ENCODE peak calls at places on chromosome 1, in ten cellular contexts. One of them, this sample, is unnamed.

GRCh38 chr1:70840260-70840953 is 207.2 kb downstream of the PTGER3 start:
- DNase-seq in GM12891: no peak
- DNase-seq in right lobe of liver: no peak
- DNase-seq in activated CD4-positive, alpha-beta T cell treated with anti-CD3 and anti-CD28 coated beads, Interleukin-2, amount 50 U/mL, for 24 hours: no peak
- DNase-seq in stimulated activated CD4-positive, alpha-beta T cell treated with anti-CD3 and anti-CD28 coated beads, Interleukin-4, amount 100 ng/mL, for 48 hours: no peak
- DNase-seq in AG09319: no peak
- DNase-seq in T-helper 9 cell: no peak
- DNase-seq in A172: peak
- DNase-seq in NCI-H2081: peak
- DNase-seq in GM12892: no peak
- DNase-seq in this sample: no peak

GRCh38 chr1:46520063-46520911 is 30.7 kb downstream of the DMBX1 start:
- DNase-seq in GM12891: no peak
- DNase-seq in right lobe of liver: no peak
- DNase-seq in stimulated activated CD4-positive, alpha-beta T cell treated with anti-CD3 and anti-CD28 coated beads, Interleukin-4, amount 100 ng/mL, for 48 hours: no peak
- DNase-seq in GM12892: no peak
- DNase-seq in AG09319: no peak
- DNase-seq in NCI-H2081: no peak
- DNase-seq in A172: peak
- DNase-seq in activated CD4-positive, alpha-beta T cell treated with anti-CD3 and anti-CD28 coated beads, Interleukin-2, amount 50 U/mL, for 24 hours: no peak
- DNase-seq in T-helper 9 cell: no peak
- DNase-seq in this sample: no peak

GRCh38 chr1:86645866-86646647 is 58.3 kb upstream of the SH3GLB1 start:
- DNase-seq in A172: no peak
- DNase-seq in stimulated activated CD4-positive, alpha-beta T cell treated with anti-CD3 and anti-CD28 coated beads, Interleukin-4, amount 100 ng/mL, for 48 hours: no peak
- DNase-seq in activated CD4-positive, alpha-beta T cell treated with anti-CD3 and anti-CD28 coated beads, Interleukin-2, amount 50 U/mL, for 24 hours: no peak
- DNase-seq in AG09319: no peak
- DNase-seq in GM12891: no peak
- DNase-seq in T-helper 9 cell: no peak
- DNase-seq in NCI-H2081: no peak
- DNase-seq in right lobe of liver: no peak
- DNase-seq in GM12892: no peak
- DNase-seq in this sample: no peak

GRCh38 chr1:201582977-201583376 is 44.0 kb downstream of the NAV1 start:
- DNase-seq in T-helper 9 cell: no peak
- DNase-seq in activated CD4-positive, alpha-beta T cell treated with anti-CD3 and anti-CD28 coated beads, Interleukin-2, amount 50 U/mL, for 24 hours: no peak
- DNase-seq in right lobe of liver: no peak
- DNase-seq in GM12892: no peak
- DNase-seq in stimulated activated CD4-positive, alpha-beta T cell treated with anti-CD3 and anti-CD28 coated beads, Interleukin-4, amount 100 ng/mL, for 48 hours: no peak
- DNase-seq in NCI-H2081: peak
- DNase-seq in AG09319: no peak
- DNase-seq in A172: no peak
- DNase-seq in GM12891: no peak
- DNase-seq in this sample: no peak

GRCh38 chr1:37662031-37662755 is 27.5 kb upstream of the RSPO1 start:
- DNase-seq in GM12891: no peak
- DNase-seq in NCI-H2081: no peak
- DNase-seq in right lobe of liver: no peak
- DNase-seq in A172: no peak
- DNase-seq in GM12892: no peak
- DNase-seq in T-helper 9 cell: no peak
- DNase-seq in stimulated activated CD4-positive, alpha-beta T cell treated with anti-CD3 and anti-CD28 coated beads, Interleukin-4, amount 100 ng/mL, for 48 hours: no peak
- DNase-seq in AG09319: no peak
- DNase-seq in activated CD4-positive, alpha-beta T cell treated with anti-CD3 and anti-CD28 coated beads, Interleukin-2, amount 50 U/mL, for 24 hours: no peak
- DNase-seq in this sample: no peak

GRCh38 chr1:15946546-15947381 is 29.1 kb downstream of the ZBTB17 start:
- DNase-seq in GM12892: no peak
- DNase-seq in right lobe of liver: no peak
- DNase-seq in A172: no peak
- DNase-seq in AG09319: no peak
- DNase-seq in NCI-H2081: no peak
- DNase-seq in GM12891: no peak
- DNase-seq in stimulated activated CD4-positive, alpha-beta T cell treated with anti-CD3 and anti-CD28 coated beads, Interleukin-4, amount 100 ng/mL, for 48 hours: no peak
- DNase-seq in T-helper 9 cell: no peak
- DNase-seq in activated CD4-positive, alpha-beta T cell treated with anti-CD3 and anti-CD28 coated beads, Interleukin-2, amount 50 U/mL, for 24 hours: no peak
- DNase-seq in this sample: no peak

GRCh38 chr1:234980224-234980656 is 148.4 kb downstream of the TOMM20 start:
- DNase-seq in GM12892: no peak
- DNase-seq in GM12891: no peak
- DNase-seq in activated CD4-positive, alpha-beta T cell treated with anti-CD3 and anti-CD28 coated beads, Interleukin-2, amount 50 U/mL, for 24 hours: no peak
- DNase-seq in right lobe of liver: no peak
- DNase-seq in stimulated activated CD4-positive, alpha-beta T cell treated with anti-CD3 and anti-CD28 coated beads, Interleukin-4, amount 100 ng/mL, for 48 hours: no peak
- DNase-seq in NCI-H2081: no peak
- DNase-seq in T-helper 9 cell: no peak
- DNase-seq in AG09319: no peak
- DNase-seq in A172: peak
- DNase-seq in this sample: no peak

GRCh38 chr1:26788515-26788785 is 700 bp downstream of the PIGV start:
- DNase-seq in NCI-H2081: no peak
- DNase-seq in A172: no peak
- DNase-seq in GM12891: no peak
- DNase-seq in right lobe of liver: no peak
- DNase-seq in AG09319: no peak
- DNase-seq in T-helper 9 cell: no peak
- DNase-seq in stimulated activated CD4-positive, alpha-beta T cell treated with anti-CD3 and anti-CD28 coated beads, Interleukin-4, amount 100 ng/mL, for 48 hours: no peak
- DNase-seq in activated CD4-positive, alpha-beta T cell treated with anti-CD3 and anti-CD28 coated beads, Interleukin-2, amount 50 U/mL, for 24 hours: no peak
- DNase-seq in GM12892: no peak
- DNase-seq in this sample: no peak